ENCODE peak calls at places on chromosomes 7 and 10, in six cellular contexts. H is HFF-Myc, P is RWPE2, J is tibial nerve, B is lower lobe of right lung, Z is vagina. M is an unnamed sample.

GRCh38 chr7:10474048-10474447 is 499.6 kb upstream of the PHF14 start:
- DNase-seq in B (no peak), H (no peak), P (no peak), J (no peak), Z (no peak), M (no peak)

GRCh38 chr10:119515511-119516045 is 26.9 kb downstream of the RGS10 start:
- DNase-seq in B (no peak), H (no peak), P (no peak), J (no peak), Z (no peak), M (no peak)

GRCh38 chr7:28300488-28300887 is 111.8 kb upstream of the CREB5 start:
- DNase-seq in P (no peak), B (no peak), H (no peak), Z (no peak), J (no peak), M (no peak)

GRCh38 chr7:44522315-44522714 is 18.8 kb downstream of the NPC1L1 start:
- DNase-seq in Z (no peak), B (no peak), P (no peak), J (no peak), H (no peak), M (no peak)

GRCh38 chr7:90701021-90701420 is 104.9 kb downstream of the CDK14 start:
- DNase-seq in Z (no peak), P (no peak), J (no peak), B (no peak), H (no peak), M (no peak)

GRCh38 chr10:44923611-44924010 is 12.5 kb downstream of the TMEM72 start:
- DNase-seq in B (no peak), H (no peak), P (no peak), Z (no peak), J (no peak), M (no peak)

GRCh38 chr10:133388973-133389818 is 4.8 kb upstream of the MTG1 start:
- DNase-seq in H (no peak), J (no peak), B (peak; percentile 49), Z (no peak), P (peak; percentile 38), M (no peak)

GRCh38 chr7:72099784-72100183 is 312.4 kb downstream of the CALN1 start:
- DNase-seq in Z (peak; percentile 10), P (no peak), B (no peak), J (no peak), H (no peak), M (no peak)

GRCh38 chr10:45034301-45034700 is 33.6 kb downstream of the ZNF22 start:
- DNase-seq in J (no peak), H (no peak), P (no peak), B (no peak), Z (no peak), M (no peak)

GRCh38 chr10:61471491-61471890 is 18.3 kb upstream of the TMEM26 start:
- DNase-seq in J (no peak), H (no peak), B (no peak), Z (no peak), P (no peak), M (no peak)

GRCh38 chr7:150909192-150909591 is 56.9 kb downstream of the AOC1 start:
- DNase-seq in J (no peak), B (no peak), Z (no peak), H (no peak), P (no peak), M (no peak)

GRCh38 chr7:30222519-30223213 is 61.7 kb upstream of the ZNRF2 start:
- DNase-seq in B (no peak), J (no peak), Z (no peak), H (no peak), P (no peak), M (no peak)

GRCh38 chr7:2069472-2069860 is 163.3 kb downstream of the MAD1L1 start:
- DNase-seq in J (no peak), Z (no peak), H (no peak), B (no peak), P (no peak), M (no peak)

GRCh38 chr7:132162745-132163144 is 413.5 kb downstream of the PLXNA4 start:
- DNase-seq in Z (no peak), J (no peak), B (no peak), P (no peak), H (no peak), M (no peak)

GRCh38 chr7:73366127-73366526 is 38.2 kb downstream of the FKBP6 start:
- DNase-seq in J (no peak), P (no peak), H (no peak), Z (no peak), B (no peak), M (no peak)

GRCh38 chr10:133280391-133281059 is 3.9 kb upstream of the ADAM8 start:
- DNase-seq in H (no peak), Z (no peak), J (no peak), P (no peak), B (no peak), M (no peak)

GRCh38 chr10:48589266-48589665 is 15.6 kb downstream of the ARHGAP22 start:
- DNase-seq in B (no peak), P (no peak), H (peak; percentile 74), J (no peak), Z (no peak), M (no peak)

GRCh38 chr10:103620357-103620749 is 126.8 kb downstream of the NEURL1 start:
- DNase-seq in H (no peak), P (no peak), J (no peak), B (no peak), Z (no peak), M (no peak)

GRCh38 chr10:30455816-30456215 is 21.8 kb downstream of the MAP3K8 start:
- DNase-seq in H (no peak), J (no peak), B (no peak), Z (no peak), P (no peak), M (no peak)

DNA sequence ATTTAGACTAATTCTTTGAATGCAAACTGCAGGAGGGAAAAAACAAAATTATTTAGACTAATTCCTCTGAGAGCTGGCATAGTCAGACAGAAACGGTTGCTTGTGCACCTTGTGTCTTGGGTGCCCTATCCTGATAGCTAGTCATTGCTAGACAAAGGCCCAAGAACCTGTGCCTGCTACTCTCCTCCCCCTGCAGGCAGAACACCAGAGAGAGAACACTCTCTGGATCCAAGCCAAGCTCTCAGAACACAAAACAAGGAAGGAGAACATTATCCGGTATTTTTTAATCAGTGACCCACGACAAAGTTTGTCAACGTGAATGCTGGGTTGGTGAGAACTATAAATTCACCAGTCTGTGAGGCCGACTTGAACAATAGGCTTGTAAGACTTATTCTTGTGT is 18.9 kb upstream of the PPP1R9A start:
- DNase-seq in P (no peak), H (no peak), J (peak; percentile 16), Z (no peak), B (no peak), M (no peak)
- TF ChIP-seq CTCF in P (no peak), H (no peak), J (no peak), Z (no peak), B (peak; percentile 26), M (no peak)

DNA sequence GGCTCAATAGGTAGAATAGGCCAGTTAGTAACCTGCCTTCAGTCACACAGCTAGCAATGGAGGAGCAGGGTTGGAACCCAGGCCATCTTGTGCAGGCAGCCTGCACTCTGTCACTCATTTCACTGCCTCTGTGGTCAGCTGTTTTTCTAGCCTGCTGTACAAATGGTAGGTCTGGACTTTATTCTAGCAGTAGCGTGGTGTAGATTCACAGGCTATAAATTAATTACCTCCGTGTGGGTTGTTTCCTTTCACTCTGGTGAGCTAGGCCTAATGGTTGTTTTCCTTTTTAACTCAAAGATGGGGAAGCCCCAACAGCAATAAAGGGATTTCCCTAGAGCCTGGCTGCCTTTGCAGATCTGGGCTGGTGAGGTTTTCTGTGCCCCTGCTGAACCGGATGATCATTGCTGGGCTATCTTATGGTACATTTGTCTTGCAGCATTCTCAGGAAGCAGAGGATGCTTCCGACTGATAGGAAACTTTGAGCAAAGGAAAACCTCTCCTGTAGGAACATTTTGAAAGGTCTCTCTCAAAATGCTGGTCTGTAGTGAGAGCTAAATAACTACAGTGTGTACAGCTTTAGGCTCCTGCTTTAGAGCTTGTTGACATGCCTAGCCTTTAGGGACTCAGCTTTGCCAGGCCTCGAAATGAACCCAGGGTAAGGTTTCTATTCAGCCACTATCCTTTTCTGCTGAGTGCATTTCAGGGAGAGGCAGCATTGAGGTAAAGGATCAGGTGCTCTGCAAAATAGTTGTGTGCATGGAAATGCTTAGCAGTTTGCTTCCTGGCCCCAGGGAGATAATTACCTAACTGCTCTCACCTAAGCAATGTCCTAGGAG is 157.4 kb downstream of the ST7 start:
- DNase-seq in J (no peak), Z (no peak), B (no peak), P (no peak), H (no peak), M (no peak)
- H3K4me3 ChIP-seq in J (no peak overlapping the region), Z (no peak overlapping the region), B (no peak overlapping the region), P (no peak overlapping the region), H (no peak overlapping the region), M (no peak overlapping the region)

DNA sequence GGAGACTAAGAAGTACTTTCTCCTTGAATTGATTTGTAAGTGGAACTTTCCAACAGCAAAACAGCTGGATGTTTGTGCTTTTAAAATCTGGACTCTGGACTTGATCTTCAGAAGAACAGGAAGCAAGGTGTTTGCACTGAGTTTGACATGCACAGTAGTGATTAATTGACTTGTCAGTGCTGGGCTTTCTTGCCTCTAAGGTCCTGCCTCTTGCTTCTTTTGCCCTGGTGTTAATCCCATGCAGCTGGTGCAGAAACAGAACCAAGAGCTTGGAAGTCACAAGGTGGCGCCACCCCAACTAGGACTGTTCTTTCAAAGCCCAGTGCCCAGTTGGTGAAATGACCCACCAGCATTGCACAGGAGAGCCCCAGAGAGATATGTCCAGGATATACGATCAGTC is 66.8 kb upstream of the SEPHS1 start:
- DNase-seq in Z (no peak), J (no peak), H (no peak), P (no peak), B (no peak), M (no peak)
- TF ChIP-seq CTCF in Z (no peak), J (no peak), H (peak; percentile 45), P (no peak), B (peak; percentile 12), M (no peak)

GRCh38 chr10:110863361-110863760 is 8.4 kb upstream of the PDCD4 start:
- DNase-seq in B (no peak), H (no peak), P (no peak), J (no peak), Z (no peak), M (no peak)

GRCh38 chr10:110861476-110861875 is 10.3 kb upstream of the PDCD4 start:
- DNase-seq in B (no peak), J (no peak), H (no peak), Z (no peak), P (no peak), M (no peak)

GRCh38 chr10:110862961-110863360 is 8.8 kb upstream of the PDCD4 start:
- DNase-seq in P (no peak), B (no peak), J (no peak), Z (no peak), H (no peak), M (no peak)

GRCh38 chr10:110860576-110861241 is 11.0 kb upstream of the PDCD4 start:
- DNase-seq in H (no peak), J (no peak), B (no peak), P (no peak), Z (no peak), M (no peak)

GRCh38 chr10:110861930-110862677 is 9.6 kb upstream of the PDCD4 start:
- DNase-seq in P (no peak), B (no peak), J (no peak), H (no peak), Z (peak; percentile 93), M (no peak)
- H3K4me3 ChIP-seq in P (no peak overlapping the region), B (no peak overlapping the region), J (no peak overlapping the region), H (no peak overlapping the region), Z (no peak overlapping the region), M (no peak overlapping the region)

M was measured in ascending aorta.